ENCODE peak calls at places on chromosomes 16 and 17, in five cellular contexts. P, E, T, Z and K are unnamed samples.

GRCh38 chr17:2563543-2563942 is 29.9 kb upstream of the PAFAH1B1 start:
- DNase-seq in E (no peak), P (no peak), T (no peak), Z (no peak), K (no peak)

GRCh38 chr16:27290582-27290981 is 22.0 kb upstream of the NSMCE1 start:
- DNase-seq in P (no peak), E (no peak), Z (no peak), T (no peak), K (no peak)

GRCh38 chr16:12700161-12700560 is 103.5 kb downstream of the CPPED1 start:
- DNase-seq in P (no peak), E (no peak), Z (no peak), T (no peak), K (no peak)

GRCh38 chr17:31740611-31741082 is 118.4 kb downstream of the COPRS start:
- DNase-seq in T (no peak), P (no peak), Z (no peak), E (no peak), K (peak)

GRCh38 chr17:385195-385835 is 32.7 kb upstream of the RPH3AL start:
- DNase-seq in Z (peak), E (no peak), P (no peak), T (peak), K (no peak)

GRCh38 chr17:48791128-48792032 is 25.6 kb downstream of the TTLL6 start:
- DNase-seq in P (peak), T (peak), E (no peak), Z (peak), K (peak)

GRCh38 chr16:51391798-51392511 is 240.9 kb upstream of the SALL1 start:
- DNase-seq in T (peak), E (no peak), Z (no peak), P (no peak), K (peak)

GRCh38 chr17:38724337-38724988 is 5.7 kb upstream of the CISD3 start:
- DNase-seq in Z (peak), P (peak), T (no peak), E (no peak), K (no peak)

GRCh38 chr17:81389585-81389984 is 5.7 kb upstream of the BAHCC1 start:
- DNase-seq in P (no peak), E (no peak), Z (no peak), T (no peak), K (no peak)

GRCh38 chr17:45812102-45812501 is 28.0 kb downstream of the CRHR1 start:
- DNase-seq in Z (no peak), E (no peak), T (peak), P (no peak), K (peak)

GRCh38 chr16:30615358-30616076 is 5.3 kb upstream of the ZNF689 start:
- DNase-seq in Z (peak), P (peak), T (peak), E (no peak), K (peak)

GRCh38 chr17:1899403-1900000 is 69.7 kb downstream of the RPA1 start:
- DNase-seq in Z (no peak), T (no peak), P (no peak), E (no peak), K (no peak)

GRCh38 chr17:46818319-46818928 is at the start of gene WNT3:
- DNase-seq in Z (peak), T (peak), P (peak), E (no peak), K (no peak)

GRCh38 chr17:82241183-82241925 is 12.5 kb downstream of the SLC16A3 start:
- DNase-seq in Z (no peak), P (no peak), T (no peak), E (no peak), K (peak)

GRCh38 chr16:67857547-67858233 is 10.2 kb upstream of the CENPT start:
- DNase-seq in Z (peak), E (peak), T (no peak), P (peak), K (peak)

GRCh38 chr17:81471804-81472456 is 40.7 kb downstream of the ACTG1 start:
- DNase-seq in P (peak), E (peak), T (peak), Z (peak), K (peak)

GRCh38 chr17:80842456-80843053 is 149.1 kb upstream of the CHMP6 start:
- DNase-seq in E (no peak), T (no peak), Z (peak), P (no peak), K (no peak)

GRCh38 chr17:43020789-43021738 is 1.1 kb downstream of the VAT1 start:
- DNase-seq in Z (peak), T (peak), P (peak), E (no peak), K (peak)

GRCh38 chr16:81335669-81336068 is 20.9 kb downstream of the GAN start:
- DNase-seq in P (no peak), E (no peak), T (no peak), Z (no peak), K (no peak)

GRCh38 chr17:46726106-46726670 is 92.3 kb downstream of the WNT3 start:
- DNase-seq in P (no peak), Z (no peak), E (no peak), T (no peak), K (peak)